ENCODE peak calls at places on chromosomes 11 and 22, in six cellular contexts. N is CD4-positive, alpha-beta T cell; F is body of pancreas; D is endothelial cell of umbilical vein; I is activated CD4-positive, alpha-beta T cell treated with anti-CD3 and anti-CD28 coated beads, Interleukin-2, amount 50 U/mL, for 4 hours; G is AML-193. C is an unnamed sample.

GRCh38 chr11:72141066-72141465 is 5.5 kb downstream of the FOLR3 start:
- DNase-seq in F (no peak), D (no peak), I (no peak), N (no peak), G (no peak), C (no peak)

GRCh38 chr11:110190885-110191284 is 97.7 kb downstream of the ZC3H12C start:
- DNase-seq in D (no peak), I (no peak), F (no peak), N (no peak), G (no peak), C (no peak)

GRCh38 chr22:49305215-49305965 is 522.3 kb downstream of the BRD1 start:
- DNase-seq in D (peak; percentile 4), N (peak; percentile 49), G (peak; percentile 6), F (peak; percentile 61), I (peak; percentile 43), C (peak; percentile 54)

GRCh38 chr11:134474942-134475341 is 62.9 kb upstream of the B3GAT1 start:
- DNase-seq in N (no peak), F (no peak), D (no peak), I (no peak), G (no peak), C (no peak)

GRCh38 chr11:107592813-107593212 is 1.9 kb downstream of the ELMOD1 start:
- DNase-seq in I (no peak), D (no peak), F (no peak), N (no peak), G (no peak), C (no peak)

GRCh38 chr22:38936562-38936961 is 20.8 kb upstream of the APOBEC3A start:
- DNase-seq in D (no peak), N (no peak), G (no peak), F (no peak), I (no peak), C (no peak)

GRCh38 chr11:118699508-118700220 is 20.2 kb upstream of the TREH start:
- DNase-seq in F (no peak), D (no peak), G (no peak), I (peak; percentile 28), N (peak; percentile 54), C (no peak)

GRCh38 chr22:41447435-41448188 is 1.0 kb upstream of the TOB2 start:
- DNase-seq in D (peak; percentile 74), F (peak; percentile 77), N (peak; percentile 48), I (peak; percentile 40), G (peak; percentile 26), C (peak; percentile 69)

GRCh38 chr11:102824541-102824940 is 18.9 kb downstream of the MMP3 start:
- DNase-seq in N (no peak), G (no peak), F (no peak), I (no peak), D (no peak), C (no peak)

GRCh38 chr22:37254206-37254866 is 10.3 kb upstream of the RAC2 start:
- DNase-seq in G (no peak), D (peak; percentile 76), F (no peak), I (no peak), N (no peak), C (peak; percentile 37)

GRCh38 chr11:14644396-14645246 is 1.0 kb downstream of the PDE3B start:
- DNase-seq in N (peak; percentile 43), F (peak; percentile 51), I (peak; percentile 29), G (no peak), D (peak; percentile 38), C (peak; percentile 30)

GRCh38 chr22:30332994-30333706 is 6.4 kb upstream of the TBC1D10A start:
- DNase-seq in N (no peak), D (no peak), G (no peak), F (no peak), I (no peak), C (no peak)